ENCODE peak calls at places on chromosomes 2 and 18, in eight cellular contexts. K, N, D, C, Q, M, R and T are unnamed samples.

GRCh38 chr2:10022464-10022863 is 20.9 kb upstream of the KLF11 start:
- DNase-seq in M (no peak), Q (no peak), K (no peak), C (no peak), D (no peak), R (no peak), N (no peak), T (no peak)

GRCh38 chr2:180732337-180732736 is 248.1 kb upstream of the UBE2E3 start:
- DNase-seq in R (no peak), D (no peak), K (no peak), N (no peak), Q (no peak), M (no peak), C (no peak), T (no peak)

GRCh38 chr2:113827426-113827825 is 62.5 kb upstream of the ACTR3 start:
- DNase-seq in N (no peak), K (no peak), R (no peak), C (no peak), D (no peak), Q (no peak), M (no peak), T (no peak)

GRCh38 chr18:63953811-63954210 is 4.7 kb downstream of the HMSD start:
- DNase-seq in R (peak), Q (no peak), K (no peak), D (no peak), M (no peak), N (no peak), C (no peak), T (no peak)

GRCh38 chr18:76212958-76213357 is 282.1 kb downstream of the ZNF516 start:
- DNase-seq in R (no peak), Q (no peak), N (no peak), K (no peak), M (no peak), D (no peak), C (no peak), T (no peak)

GRCh38 chr2:186108470-186108869 is 369.9 kb downstream of the FSIP2 start:
- DNase-seq in N (no peak), R (no peak), Q (no peak), K (no peak), M (no peak), C (no peak), D (no peak), T (no peak)

GRCh38 chr2:161077367-161078210 is 82.6 kb upstream of the TANK start:
- DNase-seq in M (no peak), Q (peak), K (no peak), N (no peak), C (peak), R (peak), D (no peak), T (no peak)

GRCh38 chr2:126979604-126980003 is 80.9 kb downstream of the TEX51 start:
- DNase-seq in K (no peak), R (no peak), D (no peak), C (no peak), M (no peak), Q (no peak), N (no peak), T (no peak)

GRCh38 chr2:236168110-236169067 is at the start of gene GBX2:
- DNase-seq in D (peak), C (no peak), M (peak), R (peak), Q (no peak), K (no peak), N (no peak), T (no peak)

GRCh38 chr2:239298126-239298804 is 102.6 kb downstream of the HDAC4 start:
- DNase-seq in C (peak), R (peak), Q (peak), K (no peak), M (no peak), N (no peak), D (no peak), T (no peak)

GRCh38 chr18:46761054-46761769 is 4.4 kb upstream of the ST8SIA5 start:
- DNase-seq in C (no peak), D (no peak), N (no peak), M (no peak), Q (no peak), K (peak), R (no peak), T (no peak)

GRCh38 chr2:149410701-149411484 is 80.5 kb downstream of the LYPD6 start:
- DNase-seq in K (no peak), D (no peak), R (peak), M (no peak), N (no peak), C (no peak), Q (no peak), T (no peak)